ENCODE peak calls at places on chromosomes 3 and 15, in eight cellular contexts. One of them, this sample, is unnamed.
A peak's percentile ranks its signal among the peaks of the same experiment; 100 is the strongest.

GRCh38 chr3:8836096-8836495 is 66.7 kb upstream of the OXTR start:
- DNase-seq in stomach: no peak
- DNase-seq in heart right ventricle: no peak
- DNase-seq in cardiac muscle cell: no peak
- DNase-seq in fibroblast of lung: no peak
- DNase-seq in fibroblast of villous mesenchyme: no peak
- DNase-seq in HCT116: no peak
- DNase-seq in AG04449: no peak
- DNase-seq in this sample: no peak

GRCh38 chr15:77032647-77033416 is 37.9 kb downstream of the PSTPIP1 start:
- DNase-seq in HCT116: no peak
- DNase-seq in stomach: peak; percentile 25
- DNase-seq in cardiac muscle cell: no peak
- DNase-seq in heart right ventricle: no peak
- DNase-seq in fibroblast of villous mesenchyme: no peak
- DNase-seq in fibroblast of lung: no peak
- DNase-seq in AG04449: no peak
- DNase-seq in this sample: no peak

GRCh38 chr15:85405467-85405866 is 25.1 kb downstream of the AKAP13 start:
- DNase-seq in cardiac muscle cell: no peak
- DNase-seq in fibroblast of lung: no peak
- DNase-seq in stomach: no peak
- DNase-seq in HCT116: no peak
- DNase-seq in heart right ventricle: no peak
- DNase-seq in fibroblast of villous mesenchyme: no peak
- DNase-seq in AG04449: no peak
- DNase-seq in this sample: no peak

GRCh38 chr3:98856724-98857123 is 44.8 kb downstream of the DCBLD2 start:
- DNase-seq in fibroblast of lung: no peak
- DNase-seq in heart right ventricle: no peak
- DNase-seq in cardiac muscle cell: no peak
- DNase-seq in fibroblast of villous mesenchyme: no peak
- DNase-seq in AG04449: no peak
- DNase-seq in stomach: no peak
- DNase-seq in HCT116: no peak
- DNase-seq in this sample: no peak

GRCh38 chr3:16670191-16670590 is 65.0 kb upstream of the DAZL start:
- DNase-seq in AG04449: no peak
- DNase-seq in fibroblast of villous mesenchyme: no peak
- DNase-seq in HCT116: no peak
- DNase-seq in fibroblast of lung: no peak
- DNase-seq in heart right ventricle: no peak
- DNase-seq in cardiac muscle cell: no peak
- DNase-seq in stomach: no peak
- DNase-seq in this sample: no peak

GRCh38 chr3:149462653-149463052 is 11.8 kb upstream of the TM4SF4 start:
- DNase-seq in heart right ventricle: no peak
- DNase-seq in cardiac muscle cell: no peak
- DNase-seq in AG04449: peak; percentile 40
- DNase-seq in stomach: no peak
- DNase-seq in fibroblast of lung: peak; percentile 73
- DNase-seq in fibroblast of villous mesenchyme: peak; percentile 51
- DNase-seq in HCT116: no peak
- DNase-seq in this sample: no peak

GRCh38 chr15:41966920-41967465 is 5.4 kb downstream of the EHD4 start:
- DNase-seq in AG04449: no peak
- DNase-seq in fibroblast of villous mesenchyme: no peak
- DNase-seq in HCT116: no peak
- DNase-seq in cardiac muscle cell: no peak
- DNase-seq in fibroblast of lung: no peak
- DNase-seq in stomach: peak; percentile 20
- DNase-seq in heart right ventricle: no peak
- DNase-seq in this sample: no peak

GRCh38 chr3:195907730-195908438 is 467 bp downstream of the TNK2 start:
- DNase-seq in fibroblast of lung: no peak
- DNase-seq in fibroblast of villous mesenchyme: peak; percentile 17
- DNase-seq in AG04449: no peak
- DNase-seq in HCT116: no peak
- DNase-seq in stomach: peak; percentile 51
- DNase-seq in heart right ventricle: peak; percentile 48
- DNase-seq in cardiac muscle cell: peak; percentile 63
- DNase-seq in this sample: no peak

GRCh38 chr3:125234831-125235230 is 22.3 kb upstream of the SLC12A8 start:
- DNase-seq in AG04449: no peak
- DNase-seq in heart right ventricle: no peak
- DNase-seq in stomach: no peak
- DNase-seq in fibroblast of lung: peak; percentile 56
- DNase-seq in HCT116: no peak
- DNase-seq in cardiac muscle cell: no peak
- DNase-seq in fibroblast of villous mesenchyme: no peak
- DNase-seq in this sample: no peak

GRCh38 chr15:36896949-36897348 is 203.4 kb downstream of the MEIS2 start:
- DNase-seq in AG04449: no peak
- DNase-seq in cardiac muscle cell: peak; percentile 82
- DNase-seq in heart right ventricle: no peak
- DNase-seq in HCT116: no peak
- DNase-seq in fibroblast of villous mesenchyme: peak; percentile 80
- DNase-seq in stomach: no peak
- DNase-seq in fibroblast of lung: no peak
- DNase-seq in this sample: no peak

GRCh38 chr3:27720029-27720518 is 2.0 kb downstream of the EOMES start:
- DNase-seq in stomach: no peak
- DNase-seq in heart right ventricle: no peak
- DNase-seq in fibroblast of lung: no peak
- DNase-seq in fibroblast of villous mesenchyme: no peak
- DNase-seq in HCT116: no peak
- DNase-seq in cardiac muscle cell: no peak
- DNase-seq in AG04449: no peak
- DNase-seq in this sample: no peak

GRCh38 chr15:71353171-71353570 is 237.9 kb downstream of the THSD4 start:
- DNase-seq in heart right ventricle: no peak
- DNase-seq in fibroblast of lung: no peak
- DNase-seq in HCT116: no peak
- DNase-seq in fibroblast of villous mesenchyme: peak; percentile 84
- DNase-seq in cardiac muscle cell: no peak
- DNase-seq in stomach: no peak
- DNase-seq in AG04449: no peak
- DNase-seq in this sample: no peak

GRCh38 chr15:48996276-48996675 is 32.6 kb upstream of the SHC4 start:
- DNase-seq in cardiac muscle cell: no peak
- DNase-seq in heart right ventricle: no peak
- DNase-seq in fibroblast of lung: peak; percentile 55
- DNase-seq in HCT116: no peak
- DNase-seq in fibroblast of villous mesenchyme: no peak
- DNase-seq in AG04449: peak; percentile 23
- DNase-seq in stomach: no peak
- DNase-seq in this sample: no peak

GRCh38 chr3:10646531-10647335 is 141.3 kb upstream of the ATP2B2 start:
- DNase-seq in fibroblast of villous mesenchyme: no peak
- DNase-seq in stomach: no peak
- DNase-seq in HCT116: no peak
- DNase-seq in cardiac muscle cell: no peak
- DNase-seq in heart right ventricle: no peak
- DNase-seq in AG04449: no peak
- DNase-seq in fibroblast of lung: no peak
- DNase-seq in this sample: no peak

GRCh38 chr15:35491999-35492398 is 54.0 kb downstream of the DPH6 start:
- DNase-seq in cardiac muscle cell: no peak
- DNase-seq in AG04449: no peak
- DNase-seq in heart right ventricle: no peak
- DNase-seq in HCT116: no peak
- DNase-seq in stomach: no peak
- DNase-seq in fibroblast of lung: no peak
- DNase-seq in fibroblast of villous mesenchyme: no peak
- DNase-seq in this sample: no peak

GRCh38 chr3:195448205-195448875 is 5.5 kb upstream of the ACAP2 start:
- DNase-seq in cardiac muscle cell: no peak
- DNase-seq in AG04449: no peak
- DNase-seq in fibroblast of lung: no peak
- DNase-seq in fibroblast of villous mesenchyme: no peak
- DNase-seq in heart right ventricle: no peak
- DNase-seq in stomach: no peak
- DNase-seq in HCT116: no peak
- DNase-seq in this sample: no peak

GRCh38 chr3:116433552-116433951 is 11.7 kb downstream of the LSAMP start:
- DNase-seq in HCT116: no peak
- DNase-seq in heart right ventricle: no peak
- DNase-seq in fibroblast of lung: no peak
- DNase-seq in cardiac muscle cell: no peak
- DNase-seq in fibroblast of villous mesenchyme: no peak
- DNase-seq in AG04449: no peak
- DNase-seq in stomach: no peak
- DNase-seq in this sample: no peak

GRCh38 chr3:195794708-195795107 is 17.0 kb downstream of the MUC4 start:
- DNase-seq in AG04449: no peak
- DNase-seq in fibroblast of villous mesenchyme: no peak
- DNase-seq in HCT116: no peak
- DNase-seq in cardiac muscle cell: peak; percentile 28
- DNase-seq in fibroblast of lung: peak; percentile 13
- DNase-seq in stomach: no peak
- DNase-seq in heart right ventricle: no peak
- DNase-seq in this sample: no peak

GRCh38 chr3:156010829-156011228 is 109.5 kb upstream of the KCNAB1 start:
- DNase-seq in fibroblast of lung: no peak
- DNase-seq in heart right ventricle: no peak
- DNase-seq in AG04449: no peak
- DNase-seq in fibroblast of villous mesenchyme: no peak
- DNase-seq in stomach: no peak
- DNase-seq in HCT116: peak; percentile 12
- DNase-seq in cardiac muscle cell: peak; percentile 47
- DNase-seq in this sample: no peak

GRCh38 chr15:58839485-58839884 is 68.4 kb downstream of the MINDY2 start:
- DNase-seq in AG04449: no peak
- DNase-seq in fibroblast of lung: no peak
- DNase-seq in HCT116: no peak
- DNase-seq in stomach: no peak
- DNase-seq in fibroblast of villous mesenchyme: peak; percentile 16
- DNase-seq in cardiac muscle cell: no peak
- DNase-seq in heart right ventricle: no peak
- DNase-seq in this sample: no peak

GRCh38 chr15:87032291-87032690 is 952.6 kb downstream of the AGBL1 start:
- DNase-seq in stomach: no peak
- DNase-seq in heart right ventricle: no peak
- DNase-seq in fibroblast of villous mesenchyme: no peak
- DNase-seq in fibroblast of lung: peak; percentile 46
- DNase-seq in AG04449: no peak
- DNase-seq in cardiac muscle cell: no peak
- DNase-seq in HCT116: no peak
- DNase-seq in this sample: no peak

GRCh38 chr15:96359371-96359771 is 28.9 kb downstream of the NR2F2 start:
- DNase-seq in stomach: no peak
- DNase-seq in fibroblast of villous mesenchyme: peak; percentile 32
- DNase-seq in fibroblast of lung: no peak
- DNase-seq in AG04449: no peak
- DNase-seq in HCT116: no peak
- DNase-seq in heart right ventricle: no peak
- DNase-seq in cardiac muscle cell: no peak
- DNase-seq in this sample: no peak
- H3K4me3 ChIP-seq in stomach: peak overlapping the region; percentile 51
- H3K4me3 ChIP-seq in fibroblast of villous mesenchyme: peak overlapping the region; percentile 63
- H3K4me3 ChIP-seq in fibroblast of lung: no peak overlapping the region
- H3K4me3 ChIP-seq in AG04449: peak overlapping the region; percentile 55
- H3K4me3 ChIP-seq in HCT116: no peak overlapping the region
- H3K4me3 ChIP-seq in heart right ventricle: peak overlapping the region; percentile 57
- H3K4me3 ChIP-seq in cardiac muscle cell: no peak overlapping the region
- H3K4me3 ChIP-seq in this sample: no peak overlapping the region

GRCh38 chr3:82030932-82031331 is 269.5 kb upstream of the GBE1 start:
- DNase-seq in stomach: no peak
- DNase-seq in cardiac muscle cell: no peak
- DNase-seq in fibroblast of villous mesenchyme: no peak
- DNase-seq in AG04449: no peak
- DNase-seq in HCT116: no peak
- DNase-seq in heart right ventricle: no peak
- DNase-seq in fibroblast of lung: no peak
- DNase-seq in this sample: peak; percentile 28
- H3K4me3 ChIP-seq in stomach: no peak overlapping the region
- H3K4me3 ChIP-seq in cardiac muscle cell: no peak overlapping the region
- H3K4me3 ChIP-seq in fibroblast of villous mesenchyme: no peak overlapping the region
- H3K4me3 ChIP-seq in AG04449: no peak overlapping the region
- H3K4me3 ChIP-seq in HCT116: no peak overlapping the region
- H3K4me3 ChIP-seq in heart right ventricle: no peak overlapping the region
- H3K4me3 ChIP-seq in fibroblast of lung: no peak overlapping the region
- H3K4me3 ChIP-seq in this sample: no peak overlapping the region

GRCh38 chr15:83654379-83655236 is 685 bp downstream of the ADAMTSL3 start:
- DNase-seq in cardiac muscle cell: peak; percentile 12
- DNase-seq in fibroblast of lung: no peak
- DNase-seq in AG04449: no peak
- DNase-seq in HCT116: no peak
- DNase-seq in fibroblast of villous mesenchyme: no peak
- DNase-seq in stomach: peak; percentile 28
- DNase-seq in heart right ventricle: peak; percentile 75
- DNase-seq in this sample: no peak
- H3K4me3 ChIP-seq in cardiac muscle cell: peak overlapping the region; percentile 41
- H3K4me3 ChIP-seq in fibroblast of lung: no peak overlapping the region
- H3K4me3 ChIP-seq in AG04449: no peak overlapping the region
- H3K4me3 ChIP-seq in HCT116: no peak overlapping the region
- H3K4me3 ChIP-seq in fibroblast of villous mesenchyme: no peak overlapping the region
- H3K4me3 ChIP-seq in stomach: peak overlapping the region; percentile 67
- H3K4me3 ChIP-seq in heart right ventricle: peak overlapping the region; percentile 57
- H3K4me3 ChIP-seq in this sample: peak overlapping the region; percentile 11

GRCh38 chr3:108089544-108089943 is 1.3 kb downstream of the CD47 start:
- DNase-seq in HCT116: no peak
- DNase-seq in heart right ventricle: no peak
- DNase-seq in fibroblast of lung: peak; percentile 6
- DNase-seq in fibroblast of villous mesenchyme: no peak
- DNase-seq in stomach: no peak
- DNase-seq in cardiac muscle cell: no peak
- DNase-seq in AG04449: no peak
- DNase-seq in this sample: no peak
- H3K4me3 ChIP-seq in HCT116: peak overlapping the region; percentile 67
- H3K4me3 ChIP-seq in heart right ventricle: peak overlapping the region; percentile 96
- H3K4me3 ChIP-seq in fibroblast of lung: peak overlapping the region; percentile 87
- H3K4me3 ChIP-seq in fibroblast of villous mesenchyme: peak overlapping the region; percentile 88
- H3K4me3 ChIP-seq in stomach: peak overlapping the region; percentile 81
- H3K4me3 ChIP-seq in cardiac muscle cell: peak overlapping the region; percentile 53
- H3K4me3 ChIP-seq in AG04449: peak overlapping the region; percentile 78
- H3K4me3 ChIP-seq in this sample: peak overlapping the region; percentile 77

GRCh38 chr3:11845661-11846060 is 1.0 kb downstream of the TAMM41 start:
- DNase-seq in cardiac muscle cell: no peak
- DNase-seq in heart right ventricle: no peak
- DNase-seq in stomach: no peak
- DNase-seq in fibroblast of villous mesenchyme: no peak
- DNase-seq in fibroblast of lung: no peak
- DNase-seq in AG04449: no peak
- DNase-seq in HCT116: no peak
- DNase-seq in this sample: no peak

GRCh38 chr3:11847035-11847394 is 330 bp upstream of the TAMM41 start:
- DNase-seq in cardiac muscle cell: no peak
- DNase-seq in AG04449: no peak
- DNase-seq in fibroblast of lung: no peak
- DNase-seq in HCT116: no peak
- DNase-seq in fibroblast of villous mesenchyme: no peak
- DNase-seq in stomach: no peak
- DNase-seq in heart right ventricle: no peak
- DNase-seq in this sample: no peak

GRCh38 chr3:11850003-11850402 is 3.3 kb upstream of the TAMM41 start:
- DNase-seq in fibroblast of villous mesenchyme: no peak
- DNase-seq in stomach: no peak
- DNase-seq in fibroblast of lung: no peak
- DNase-seq in cardiac muscle cell: no peak
- DNase-seq in HCT116: no peak
- DNase-seq in heart right ventricle: no peak
- DNase-seq in AG04449: no peak
- DNase-seq in this sample: no peak

GRCh38 chr3:11846281-11847034 is at the start of gene TAMM41:
- DNase-seq in heart right ventricle: peak; percentile 91
- DNase-seq in AG04449: peak; percentile 24
- DNase-seq in stomach: peak; percentile 91
- DNase-seq in cardiac muscle cell: peak; percentile 92
- DNase-seq in fibroblast of villous mesenchyme: peak; percentile 89
- DNase-seq in fibroblast of lung: peak; percentile 91
- DNase-seq in HCT116: peak; percentile 81
- DNase-seq in this sample: peak; percentile 71

GRCh38 chr3:11847607-11848006 is 922 bp upstream of the TAMM41 start:
- DNase-seq in cardiac muscle cell: no peak
- DNase-seq in fibroblast of villous mesenchyme: no peak
- DNase-seq in fibroblast of lung: no peak
- DNase-seq in AG04449: no peak
- DNase-seq in HCT116: no peak
- DNase-seq in heart right ventricle: no peak
- DNase-seq in stomach: no peak
- DNase-seq in this sample: no peak
- H3K4me3 ChIP-seq in cardiac muscle cell: no peak overlapping the region
- H3K4me3 ChIP-seq in fibroblast of villous mesenchyme: no peak overlapping the region
- H3K4me3 ChIP-seq in fibroblast of lung: no peak overlapping the region
- H3K4me3 ChIP-seq in AG04449: no peak overlapping the region
- H3K4me3 ChIP-seq in HCT116: no peak overlapping the region
- H3K4me3 ChIP-seq in heart right ventricle: no peak overlapping the region
- H3K4me3 ChIP-seq in stomach: no peak overlapping the region
- H3K4me3 ChIP-seq in this sample: no peak overlapping the region